ENCODE peak calls at places on chromosome 10, in eight cellular contexts. P, R, G, E, M, B, J and A are unnamed samples.

GRCh38 chr10:70668454-70668970 is 3.8 kb upstream of the ADAMTS14 start:
- DNase-seq in J (no peak), B (no peak), M (no peak), R (no peak), E (no peak), P (no peak), G (no peak), A (no peak)

GRCh38 chr10:59805043-59805442 is 51.8 kb upstream of the MRLN start:
- DNase-seq in B (peak; percentile 5), R (no peak), J (no peak), E (peak; percentile 34), G (no peak), M (no peak), P (peak; percentile 67), A (no peak)

GRCh38 chr10:115921795-115922194 is 351.2 kb downstream of the GFRA1 start:
- DNase-seq in R (no peak), B (no peak), J (no peak), P (peak; percentile 86), G (no peak), M (no peak), E (no peak), A (peak; percentile 79)

GRCh38 chr10:73205121-73205520 is 37.2 kb downstream of the FAM149B1 start:
- DNase-seq in P (no peak), R (no peak), J (no peak), G (no peak), E (no peak), B (no peak), M (no peak), A (no peak)

GRCh38 chr10:23001901-23002516 is 74.2 kb downstream of the ARMC3 start:
- DNase-seq in R (no peak), J (no peak), P (no peak), G (no peak), M (no peak), B (no peak), E (no peak), A (no peak)

GRCh38 chr10:123807444-123808035 is 84.1 kb downstream of the CPXM2 start:
- DNase-seq in G (no peak), B (peak; percentile 24), P (peak; percentile 71), R (no peak), E (no peak), M (no peak), J (no peak), A (no peak)

GRCh38 chr10:70656489-70656888 is 15.8 kb upstream of the ADAMTS14 start:
- DNase-seq in G (no peak), P (peak; percentile 99), R (no peak), J (no peak), B (no peak), M (no peak), E (peak; percentile 78), A (peak; percentile 99)

GRCh38 chr10:49008056-49008455 is 68.4 kb upstream of the LRRC18 start:
- DNase-seq in B (peak; percentile 6), P (no peak), J (peak; percentile 45), E (no peak), M (no peak), G (peak; percentile 63), R (no peak), A (no peak)

GRCh38 chr10:120477006-120477722 is 20.1 kb downstream of the PLPP4 start:
- DNase-seq in G (no peak), J (no peak), M (no peak), B (no peak), R (no peak), P (peak; percentile 53), E (no peak), A (no peak)

GRCh38 chr10:102776779-102777417 is 33.1 kb downstream of the WBP1L start:
- DNase-seq in R (peak; percentile 87), E (peak; percentile 64), J (peak; percentile 86), G (peak; percentile 83), M (no peak), B (peak; percentile 36), P (peak; percentile 91), A (peak; percentile 91)

GRCh38 chr10:89203237-89203636 is 3.9 kb downstream of the CH25H start:
- DNase-seq in P (no peak), B (no peak), R (no peak), E (no peak), M (no peak), J (no peak), G (no peak), A (no peak)

GRCh38 chr10:19168584-19168983 is 120.0 kb downstream of the MALRD1 start:
- DNase-seq in G (no peak), B (no peak), P (no peak), J (no peak), M (no peak), E (no peak), R (no peak), A (no peak)

GRCh38 chr10:86654411-86655172 is at the start of gene OPN4:
- DNase-seq in J (no peak), G (no peak), B (no peak), P (peak; percentile 2), R (peak; percentile 41), M (no peak), E (peak; percentile 1), A (no peak)

GRCh38 chr10:110010076-110011069 is 2.6 kb downstream of the ADD3 start:
- DNase-seq in B (peak; percentile 10), J (no peak), R (no peak), M (peak; percentile 6), E (peak; percentile 67), P (peak; percentile 26), G (no peak), A (no peak)

GRCh38 chr10:70937661-70938060 is 49.3 kb upstream of the PCBD1 start:
- DNase-seq in G (no peak), M (no peak), P (no peak), R (no peak), J (no peak), E (no peak), B (no peak), A (no peak)

GRCh38 chr10:3683560-3683959 is 101.4 kb downstream of the KLF6 start:
- DNase-seq in J (no peak), P (no peak), E (no peak), M (no peak), G (no peak), R (no peak), B (no peak), A (no peak)

GRCh38 chr10:1406172-1406975 is 331.0 kb downstream of the ADARB2 start:
- DNase-seq in B (no peak), J (no peak), P (no peak), E (no peak), M (no peak), R (no peak), G (no peak), A (no peak)

GRCh38 chr10:28986117-28986792 is 302.6 kb upstream of the LYZL1 start:
- DNase-seq in E (no peak), P (peak; percentile 51), J (no peak), R (no peak), B (no peak), M (no peak), G (no peak), A (peak; percentile 39)

GRCh38 chr10:89535185-89536012 is at the start of gene SLC16A12:
- DNase-seq in J (peak; percentile 34), E (no peak), G (peak; percentile 44), M (no peak), B (peak; percentile 37), P (peak; percentile 29), R (peak; percentile 79), A (no peak)

GRCh38 chr10:14665304-14665703 is 109.4 kb downstream of the FAM107B start:
- DNase-seq in G (no peak), R (no peak), E (peak; percentile 65), B (peak; percentile 26), M (no peak), P (peak; percentile 55), J (no peak), A (peak; percentile 72)

GRCh38 chr10:109475704-109476103 is 447.6 kb downstream of the XPNPEP1 start:
- DNase-seq in M (no peak), P (no peak), G (no peak), R (no peak), J (no peak), E (no peak), B (no peak), A (no peak)

GRCh38 chr10:126571203-126571602 is 99.3 kb downstream of the C10orf90 start:
- DNase-seq in J (no peak), G (no peak), E (no peak), B (no peak), P (no peak), M (no peak), R (no peak), A (no peak)

GRCh38 chr10:93566435-93567276 is at the start of gene FFAR4:
- DNase-seq in P (peak; percentile 44), J (peak; percentile 34), G (peak; percentile 78), M (no peak), B (no peak), R (no peak), E (no peak), A (peak; percentile 34)

GRCh38 chr10:17235136-17235535 is 7.1 kb downstream of the VIM start:
- DNase-seq in E (no peak), G (no peak), R (no peak), J (no peak), P (peak; percentile 50), B (peak; percentile 30), M (no peak), A (no peak)

GRCh38 chr10:102868976-102869289 is 337 bp upstream of the AS3MT start:
- DNase-seq in R (no peak), G (no peak), J (no peak), M (no peak), E (no peak), B (no peak), P (no peak), A (no peak)

GRCh38 chr10:73762915-73763314 is 18.7 kb downstream of the SEC24C start:
- DNase-seq in P (peak; percentile 87), M (no peak), G (no peak), B (no peak), R (no peak), J (no peak), E (peak; percentile 38), A (peak; percentile 80)